ENCODE peak calls at places on chromosomes 13 and 19, in nine cellular contexts. L is K562, V is transverse colon, T is suprapubic skin, P is GM12878, H is stomach, M is esophagus muscularis mucosa, W is H1, S is sigmoid colon. J is an unnamed sample.
A peak's percentile ranks its signal among the peaks of the same experiment; 100 is the strongest.

GRCh38 chr13:113812140-113813036 is 51.5 kb downstream of the GAS6 start:
- DNase-seq in L (no peak), V (no peak), T (no peak), P (no peak), H (no peak), M (no peak), W (no peak), S (no peak), J (peak; percentile 72)

GRCh38 chr19:19541572-19541971 is 3.5 kb downstream of the CILP2 start:
- DNase-seq in L (no peak), V (no peak), T (no peak), P (no peak), H (no peak), M (no peak), W (no peak), S (no peak), J (no peak)

GRCh38 chr19:51417807-51418152 is 338 bp upstream of the SIGLEC10 start:
- DNase-seq in L (no peak), V (no peak), T (no peak), P (no peak), H (no peak), M (no peak), W (no peak), S (no peak), J (no peak)

GRCh38 chr19:14381689-14382474 is 638 bp downstream of the ADGRE5 start:
- DNase-seq in L (peak; percentile 51), V (peak; percentile 81), T (no peak), P (no peak), H (peak; percentile 57), M (no peak), W (no peak), S (peak; percentile 77), J (peak; percentile 77)

GRCh38 chr13:19181621-19182485 is at the start of gene TUBA3C:
- DNase-seq in L (peak; percentile 35), V (no peak), T (peak; percentile 72), P (no peak), H (peak; percentile 17), M (peak; percentile 79), W (no peak), S (no peak), J (no peak)

GRCh38 chr19:7792286-7792685 is 29.2 kb downstream of the CLEC4M start:
- DNase-seq in L (no peak), V (no peak), T (no peak), P (no peak), H (no peak), M (no peak), W (no peak), S (no peak), J (no peak)

GRCh38 chr19:38223617-38224013 is 407 bp downstream of the DPF1 start:
- DNase-seq in L (no peak), V (no peak), T (no peak), P (no peak), H (no peak), M (no peak), W (no peak), S (no peak), J (no peak)

GRCh38 chr13:98576963-98577822 is at the start of gene STK24:
- DNase-seq in L (peak; percentile 86), V (peak; percentile 78), T (no peak), P (no peak), H (peak; percentile 77), M (no peak), W (peak; percentile 75), S (peak; percentile 86), J (peak; percentile 73)

GRCh38 chr19:3987619-3988371 is 2.5 kb upstream of the EEF2 start:
- DNase-seq in L (peak; percentile 86), V (peak; percentile 93), T (no peak), P (peak; percentile 70), H (peak; percentile 93), M (no peak), W (peak; percentile 87), S (peak; percentile 92), J (peak; percentile 93)

GRCh38 chr13:52195052-52195837 is 35.8 kb upstream of the NEK3 start:
- DNase-seq in L (no peak), V (peak; percentile 79), T (peak; percentile 88), P (no peak), H (peak; percentile 79), M (peak; percentile 94), W (peak; percentile 75), S (peak; percentile 94), J (peak; percentile 74)

GRCh38 chr19:15421726-15422260 is 3.0 kb upstream of the AKAP8L start:
- DNase-seq in L (no peak), V (no peak), T (no peak), P (no peak), H (peak; percentile 85), M (no peak), W (no peak), S (no peak), J (no peak)

GRCh38 chr19:12773571-12773970 is 1.8 kb downstream of the HOOK2 start:
- DNase-seq in L (no peak), V (no peak), T (no peak), P (no peak), H (no peak), M (no peak), W (no peak), S (no peak), J (no peak)

GRCh38 chr19:17337675-17338439 is 504 bp downstream of the GTPBP3 start:
- DNase-seq in L (peak; percentile 88), V (no peak), T (no peak), P (no peak), H (no peak), M (no peak), W (peak; percentile 70), S (no peak), J (peak; percentile 89)

GRCh38 chr19:41740415-41741243 is 14.7 kb upstream of the CEACAM6 start:
- DNase-seq in L (no peak), V (no peak), T (no peak), P (no peak), H (no peak), M (no peak), W (no peak), S (no peak), J (no peak)

DNA sequence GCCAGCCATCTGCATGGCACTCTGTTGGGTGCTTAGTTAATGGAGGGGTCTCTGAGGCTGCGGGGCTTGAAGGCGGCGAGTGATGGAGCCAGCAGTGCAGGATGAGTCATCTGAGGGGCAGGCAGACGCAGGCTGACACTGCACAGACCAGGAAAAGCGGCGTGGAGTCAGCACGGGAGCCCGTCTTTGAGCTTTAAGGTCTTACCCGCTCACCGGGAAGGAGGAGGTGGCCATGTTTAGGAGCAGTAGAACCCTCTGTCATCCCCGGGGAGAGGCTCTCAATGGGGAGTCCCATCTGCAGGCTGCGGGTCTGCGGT is 13.1 kb downstream of the NAXD start:
- DNase-seq in L (no peak), V (peak; percentile 33), T (peak; percentile 64), P (no peak), H (no peak), M (peak; percentile 70), W (no peak), S (peak; percentile 91), J (no peak)
- TF ChIP-seq POLR2AphosphoS5 in L (no peak), V (peak; percentile 38), T (no peak), P (no peak), H (peak; percentile 49), M (peak; percentile 51), W (no peak), S (peak; percentile 89), J (no peak)

GRCh38 chr19:46404039-46404883 is 9.1 kb downstream of the CCDC8 start:
- DNase-seq in L (peak; percentile 57), V (peak; percentile 63), T (no peak), P (no peak), H (peak; percentile 35), M (no peak), W (peak; percentile 83), S (peak; percentile 82), J (peak; percentile 86)
- TF ChIP-seq CTCF in L (peak; percentile 1), V (peak; percentile 32), T (no peak), P (no peak), H (no peak), M (no peak), W (no peak), S (peak; percentile 13), J (no peak)

DNA sequence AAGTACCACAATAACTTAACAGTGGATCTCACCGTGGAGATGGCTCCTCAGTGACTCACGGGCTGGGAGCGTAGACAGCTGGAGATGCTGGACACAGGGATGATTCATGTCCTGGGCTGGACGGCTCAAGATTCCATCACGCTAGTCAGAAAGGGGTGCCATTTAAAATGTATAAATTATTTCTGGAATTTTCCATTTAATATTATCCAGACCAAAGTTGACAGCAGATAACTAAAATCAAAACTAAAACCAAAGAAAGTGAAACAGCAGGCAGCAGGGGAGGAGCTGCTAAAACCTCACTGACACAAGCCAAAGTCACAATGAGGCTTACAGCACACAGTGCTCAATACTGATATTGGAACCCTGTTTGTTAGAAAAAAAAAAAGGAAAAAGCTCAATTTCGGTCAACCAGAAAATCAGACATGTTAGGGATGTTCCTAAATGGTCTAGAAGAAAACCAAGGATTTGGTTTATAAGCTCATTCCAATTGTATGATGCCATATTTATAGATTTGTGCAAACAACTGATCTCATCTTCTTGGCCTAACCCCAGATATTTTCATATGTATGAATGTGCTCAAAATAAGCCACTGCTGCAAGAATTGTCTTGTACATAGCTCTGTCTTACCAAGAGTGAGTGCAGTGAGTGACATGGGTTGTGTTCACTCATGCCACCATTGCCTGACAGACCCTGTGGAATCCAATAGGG is 111.8 kb downstream of the SACS start:
- DNase-seq in L (no peak), V (peak; percentile 17), T (no peak), P (peak; percentile 35), H (no peak), M (no peak), W (no peak), S (peak; percentile 76), J (no peak)
- TF ChIP-seq EP300 in L (no peak), V (no peak), T (no peak), P (no peak), H (no peak), M (no peak), W (no peak), S (no peak), J (no peak)

DNA sequence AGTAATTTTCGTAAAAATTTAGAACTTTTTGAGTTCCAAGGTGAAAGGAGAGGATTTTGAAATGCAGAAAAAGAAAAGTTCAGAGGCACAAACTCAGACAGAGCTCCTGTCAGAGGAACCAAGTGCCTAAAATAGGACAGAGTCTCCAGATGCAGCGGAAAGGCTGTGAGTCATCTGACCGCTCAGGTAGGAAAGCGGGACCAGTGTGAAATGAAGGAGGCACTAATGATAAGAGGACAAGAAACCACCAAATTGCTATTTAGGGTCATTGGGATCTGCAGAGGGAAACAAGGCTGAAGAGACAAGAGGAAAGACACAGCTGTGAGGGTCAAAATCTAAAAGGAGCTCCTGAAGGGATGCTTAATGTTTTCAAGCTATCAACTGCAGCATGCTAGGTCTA is 34.9 kb downstream of the IRS2 start:
- DNase-seq in L (no peak), V (no peak), T (no peak), P (no peak), H (no peak), M (no peak), W (no peak), S (no peak), J (no peak)
- TF ChIP-seq POLR2AphosphoS5 in L (no peak), V (no peak), T (no peak), P (no peak), H (no peak), M (no peak), W (no peak), S (no peak), J (no peak)